ENCODE peak calls at places on chromosomes 7 and 10, in four cellular contexts. E, A, F and W are unnamed samples.

GRCh38 chr7:41065663-41066062 is 637.2 kb downstream of the INHBA start:
- DNase-seq in E (peak; percentile 7), A (no peak), F (peak; percentile 90), W (no peak)

GRCh38 chr10:86693721-86694369 is 25.5 kb downstream of the LDB3 start:
- DNase-seq in E (peak; percentile 87), A (peak; percentile 83), F (peak; percentile 24), W (no peak)

GRCh38 chr7:83347836-83348482 is 185.3 kb upstream of the PCLO start:
- DNase-seq in E (no peak), A (no peak), F (no peak), W (no peak)

GRCh38 chr10:78220781-78221180 is 187.1 kb downstream of the RPS24 start:
- DNase-seq in E (no peak), A (no peak), F (no peak), W (no peak)

GRCh38 chr7:126460664-126461063 is 792.1 kb downstream of the GRM8 start:
- DNase-seq in E (no peak), A (no peak), F (no peak), W (no peak)

GRCh38 chr7:37376386-37376785 is 72.3 kb downstream of the ELMO1 start:
- DNase-seq in E (no peak), A (no peak), F (no peak), W (no peak)

GRCh38 chr7:39624202-39624807 is 933 bp downstream of the RALA start:
- DNase-seq in E (no peak), A (peak; percentile 39), F (no peak), W (no peak)

GRCh38 chr10:133275683-133276092 is 980 bp downstream of the ADAM8 start:
- DNase-seq in E (no peak), A (no peak), F (no peak), W (no peak)

GRCh38 chr10:44827431-44828006 is 83.6 kb upstream of the TMEM72 start:
- DNase-seq in E (no peak), A (no peak), F (no peak), W (no peak)

GRCh38 chr7:35545831-35546230 is 149.1 kb downstream of the HERPUD2 start:
- DNase-seq in E (no peak), A (no peak), F (no peak), W (no peak)

GRCh38 chr7:12234334-12234733 is 23.2 kb downstream of the TMEM106B start:
- DNase-seq in E (no peak), A (no peak), F (no peak), W (no peak)

GRCh38 chr7:112400141-112400540 is 50.1 kb upstream of the IFRD1 start:
- DNase-seq in E (no peak), A (no peak), F (no peak), W (no peak)

GRCh38 chr10:122487231-122487765 is 25.9 kb downstream of the HTRA1 start:
- DNase-seq in E (no peak), A (no peak), F (no peak), W (no peak)

GRCh38 chr7:23469961-23470250 is 385 bp downstream of the IGF2BP3 start:
- DNase-seq in E (no peak), A (no peak), F (no peak), W (no peak)

GRCh38 chr7:46881507-46882127 is 700.3 kb downstream of the TNS3 start:
- DNase-seq in E (peak; percentile 32), A (no peak), F (no peak), W (no peak)

GRCh38 chr10:30413996-30414576 is 19.9 kb upstream of the MAP3K8 start:
- DNase-seq in E (peak; percentile 68), A (peak; percentile 36), F (no peak), W (no peak)

GRCh38 chr7:6589829-6590644 is at the start of gene INTS15:
- DNase-seq in E (peak; percentile 88), A (peak; percentile 80), F (peak; percentile 42), W (no peak)

GRCh38 chr10:58360412-58361004 is 24.7 kb upstream of the TFAM start:
- DNase-seq in E (no peak), A (no peak), F (no peak), W (no peak)

GRCh38 chr10:101769541-101770180 is 6.3 kb downstream of the FGF8 start:
- DNase-seq in E (peak; percentile 35), A (no peak), F (no peak), W (no peak)

GRCh38 chr10:101768791-101769170 is 7.1 kb downstream of the FGF8 start:
- DNase-seq in E (no peak), A (no peak), F (no peak), W (no peak)

GRCh38 chr10:101772017-101772894 is 3.7 kb downstream of the FGF8 start:
- DNase-seq in E (no peak), A (no peak), F (no peak), W (no peak)

GRCh38 chr10:101771380-101771779 is 4.5 kb downstream of the FGF8 start:
- DNase-seq in E (no peak), A (no peak), F (no peak), W (no peak)

DNA sequence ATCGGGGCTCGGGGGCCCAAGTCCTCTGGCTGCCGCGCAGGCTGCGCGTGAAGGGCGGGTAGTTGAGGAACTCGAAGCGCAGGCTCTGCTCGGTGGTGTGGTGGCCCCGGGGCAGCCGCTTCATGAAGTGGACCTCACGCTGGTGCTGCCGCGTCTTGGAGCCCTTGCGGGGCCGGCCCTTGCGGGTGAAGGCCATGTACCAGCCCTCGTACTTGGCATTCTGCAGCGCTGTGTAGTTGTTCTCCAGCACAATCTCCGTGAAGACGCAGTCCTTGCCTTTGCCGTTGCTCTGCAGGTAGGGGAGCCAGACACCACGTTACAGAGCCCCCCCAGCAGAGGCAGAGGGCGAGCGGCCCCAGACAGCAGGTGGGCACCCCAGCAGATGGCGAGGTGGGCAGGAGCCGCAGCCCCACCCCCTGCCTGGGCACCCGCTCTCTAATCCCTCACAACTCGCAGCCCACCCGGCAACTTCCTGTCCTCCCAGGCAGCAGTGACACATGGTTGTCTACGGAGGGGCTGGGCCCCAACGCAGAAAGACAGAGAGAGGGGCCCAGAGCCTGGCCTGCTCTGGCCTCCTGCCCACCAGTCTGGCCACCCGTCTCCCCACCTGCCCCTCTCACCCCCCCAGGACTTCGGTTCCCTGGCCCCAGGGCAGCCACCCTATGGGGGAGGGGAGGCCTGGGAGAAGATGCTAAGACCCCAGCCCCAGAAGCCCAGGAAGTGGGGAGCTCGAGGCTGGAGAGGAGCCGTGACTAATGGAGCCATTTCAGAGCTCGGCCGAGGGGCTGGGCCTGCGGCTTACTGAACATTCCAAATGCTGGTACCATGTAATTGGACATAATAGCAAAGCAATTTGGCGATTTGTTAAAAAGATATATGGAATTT is 5.3 kb downstream of the FGF8 start:
- DNase-seq in E (no peak), A (no peak), F (no peak), W (no peak)
- H3K27ac ChIP-seq in E (no peak overlapping the region), A (no peak overlapping the region), F (no peak overlapping the region), W (no peak overlapping the region)

GRCh38 chr10:103649654-103650423 is 156.3 kb downstream of the NEURL1 start:
- DNase-seq in E (no peak), A (peak; percentile 45), F (no peak), W (no peak)
- H3K4me1 ChIP-seq in E (peaks cover 20% of the 10 kb centered on the region), A (peaks cover 51% of the 10 kb centered on the region), F (peaks cover 19% of the 10 kb centered on the region), W (peaks cover 94% of the 10 kb centered on the region)

GRCh38 chr10:9234191-9234590 is 1179.7 kb downstream of the GATA3 start:
- DNase-seq in E (no peak), A (no peak), F (no peak), W (no peak)
- H3K27me3 ChIP-seq in E (no peaks in the 10 kb centered on the region), A (no peaks in the 10 kb centered on the region), F (peaks cover 10% of the 10 kb centered on the region), W (no peaks in the 10 kb centered on the region)

GRCh38 chr10:43819464-43820225 is 171.0 kb upstream of the ZNF32 start:
- DNase-seq in E (no peak), A (no peak), F (no peak), W (no peak)
- H3K27ac ChIP-seq in E (no peak overlapping the region), A (no peak overlapping the region), F (no peak overlapping the region), W (no peak overlapping the region)

DNA sequence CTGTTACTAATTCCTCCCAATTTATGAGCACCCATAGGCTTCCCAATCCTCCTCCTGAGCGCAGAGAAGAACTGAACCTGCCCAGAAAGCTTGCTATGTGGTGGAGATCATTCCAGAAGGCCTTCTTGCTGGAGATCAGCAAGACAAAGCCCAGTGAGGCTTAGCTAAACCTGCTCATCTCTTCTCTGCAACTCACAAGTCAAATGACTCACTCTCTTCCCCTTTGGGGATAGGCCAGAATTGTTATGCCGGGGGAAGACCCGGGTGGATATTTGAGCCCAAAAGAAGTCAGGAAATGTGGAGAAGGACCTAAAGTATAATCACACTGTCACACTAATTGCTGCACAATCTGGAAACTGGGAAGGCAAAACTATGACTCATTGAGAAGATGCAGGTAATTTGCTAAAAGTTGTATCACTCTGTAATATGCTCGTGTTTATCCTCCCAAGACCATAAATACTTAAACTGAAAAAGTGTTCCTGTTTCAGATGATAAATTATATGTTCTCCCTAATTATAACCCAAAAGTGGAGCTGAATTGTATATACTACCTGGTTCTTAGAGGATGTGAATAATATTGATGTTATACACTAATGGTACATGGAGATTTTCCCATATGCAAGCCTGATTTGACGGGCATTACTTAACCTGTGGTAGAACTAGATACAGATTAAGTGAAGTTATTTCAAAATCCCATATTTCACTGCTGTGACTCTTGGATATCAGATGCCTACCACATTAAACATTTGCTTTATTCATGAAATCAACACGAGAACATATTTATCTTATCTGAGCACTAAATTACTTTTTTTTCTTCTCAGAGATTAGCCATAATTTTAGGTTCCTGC is 6.4 kb downstream of the NEBL start:
- DNase-seq in E (peak; percentile 12), A (no peak), F (no peak), W (no peak)
- H3K4me1 ChIP-seq in E (peaks cover 14% of the 10 kb centered on the region), A (no peaks in the 10 kb centered on the region), F (no peaks in the 10 kb centered on the region), W (no peaks in the 10 kb centered on the region)